ENCODE peak calls at places on chromosome 11, in eight cellular contexts. Q is fibroblast of villous mesenchyme, H is HCT116, M is Caco-2, Z is fibroblast of pulmonary artery, V is fibroblast of the aortic adventitia, X is stomach, N is left lung. G is an unnamed sample.

GRCh38 chr11:100816823-100817222 is 129.7 kb downstream of the ARHGAP42 start:
- DNase-seq in Z (peak; percentile 25), V (peak; percentile 37), N (no peak), H (no peak), X (no peak), Q (no peak), M (no peak), G (no peak)

GRCh38 chr11:33622231-33622630 is 78.4 kb downstream of the C11orf91 start:
- DNase-seq in H (no peak), Z (peak; percentile 57), V (peak; percentile 70), N (no peak), M (no peak), X (no peak), Q (peak; percentile 30), G (no peak)

GRCh38 chr11:134625151-134625550 is 213.1 kb upstream of the B3GAT1 start:
- DNase-seq in H (no peak), M (no peak), X (no peak), Z (no peak), V (no peak), N (no peak), Q (no peak), G (no peak)

GRCh38 chr11:98495016-98495415 is 525.7 kb upstream of the CNTN5 start:
- DNase-seq in V (no peak), X (no peak), M (peak; percentile 22), N (no peak), Z (no peak), Q (no peak), H (no peak), G (no peak)

GRCh38 chr11:450809-451451 is 851 bp downstream of the PTDSS2 start:
- DNase-seq in Q (peak; percentile 77), V (peak; percentile 59), M (peak; percentile 82), X (peak; percentile 68), H (peak; percentile 38), N (peak; percentile 76), Z (peak; percentile 63), G (peak; percentile 63)

GRCh38 chr11:2884424-2884815 is 1.2 kb downstream of the CDKN1C start:
- DNase-seq in N (no peak), Q (peak; percentile 43), M (peak; percentile 54), X (peak; percentile 62), Z (peak; percentile 32), H (no peak), V (peak; percentile 27), G (peak; percentile 53)

GRCh38 chr11:96063053-96063452 is 139.1 kb upstream of the MTMR2 start:
- DNase-seq in N (no peak), X (no peak), Q (no peak), Z (no peak), H (no peak), M (no peak), V (no peak), G (no peak)

GRCh38 chr11:123783536-123783935 is 22.6 kb downstream of the OR6M1 start:
- DNase-seq in Z (no peak), H (no peak), M (no peak), X (no peak), N (no peak), V (no peak), Q (no peak), G (no peak)

GRCh38 chr11:100730266-100730665 is 43.2 kb downstream of the ARHGAP42 start:
- DNase-seq in Z (no peak), M (no peak), H (no peak), V (peak; percentile 64), N (no peak), X (no peak), Q (peak; percentile 88), G (no peak)

GRCh38 chr11:118892515-118892914 is 8.8 kb downstream of the CXCR5 start:
- DNase-seq in N (no peak), M (no peak), V (no peak), Q (no peak), H (no peak), Z (no peak), X (no peak), G (no peak)

GRCh38 chr11:62707277-62707771 is at the start of the genes BSCL2 and GNG3:
- DNase-seq in V (no peak), M (peak; percentile 38), Q (no peak), H (no peak), N (no peak), X (no peak), Z (no peak), G (peak; percentile 75)

GRCh38 chr11:103091024-103091423 is 936 bp downstream of the DCUN1D5 start:
- DNase-seq in V (peak; percentile 23), M (peak; percentile 43), N (no peak), Z (peak; percentile 11), X (no peak), H (no peak), Q (peak; percentile 22), G (peak; percentile 5)

GRCh38 chr11:26572770-26573402 is 823 bp upstream of the MUC15 start:
- DNase-seq in N (no peak), H (no peak), X (no peak), Q (no peak), Z (no peak), V (no peak), M (no peak), G (no peak)

GRCh38 chr11:106398396-106399074 is 321.1 kb downstream of the AASDHPPT start:
- DNase-seq in M (no peak), Q (no peak), V (peak; percentile 46), H (no peak), N (no peak), Z (no peak), X (no peak), G (no peak)

GRCh38 chr11:77211040-77211451 is 83.0 kb downstream of the MYO7A start:
- DNase-seq in Z (no peak), H (no peak), X (no peak), M (peak; percentile 1), V (no peak), N (no peak), Q (no peak), G (no peak)

GRCh38 chr11:66142370-66143263 is 72.5 kb downstream of the PACS1 start:
- DNase-seq in N (no peak), X (no peak), Z (peak; percentile 32), M (peak; percentile 70), Q (no peak), V (peak; percentile 26), H (peak; percentile 35), G (no peak)

GRCh38 chr11:47328449-47329390 is 23.8 kb downstream of the MYBPC3 start:
- DNase-seq in M (no peak), Z (no peak), N (no peak), H (no peak), Q (no peak), V (no peak), X (no peak), G (no peak)

GRCh38 chr11:66879583-66879982 is 22.7 kb downstream of the LRFN4 start:
- DNase-seq in H (no peak), Z (no peak), Q (no peak), V (no peak), N (no peak), X (no peak), M (no peak), G (no peak)

GRCh38 chr11:3224730-3225098 is 6.1 kb upstream of the MRGPRG start:
- DNase-seq in Z (no peak), N (no peak), V (no peak), M (no peak), X (no peak), Q (no peak), H (no peak), G (no peak)

GRCh38 chr11:26844963-26845362 is 123.1 kb upstream of the SLC5A12 start:
- DNase-seq in V (no peak), M (no peak), H (no peak), N (no peak), Q (no peak), Z (no peak), X (no peak), G (no peak)

DNA sequence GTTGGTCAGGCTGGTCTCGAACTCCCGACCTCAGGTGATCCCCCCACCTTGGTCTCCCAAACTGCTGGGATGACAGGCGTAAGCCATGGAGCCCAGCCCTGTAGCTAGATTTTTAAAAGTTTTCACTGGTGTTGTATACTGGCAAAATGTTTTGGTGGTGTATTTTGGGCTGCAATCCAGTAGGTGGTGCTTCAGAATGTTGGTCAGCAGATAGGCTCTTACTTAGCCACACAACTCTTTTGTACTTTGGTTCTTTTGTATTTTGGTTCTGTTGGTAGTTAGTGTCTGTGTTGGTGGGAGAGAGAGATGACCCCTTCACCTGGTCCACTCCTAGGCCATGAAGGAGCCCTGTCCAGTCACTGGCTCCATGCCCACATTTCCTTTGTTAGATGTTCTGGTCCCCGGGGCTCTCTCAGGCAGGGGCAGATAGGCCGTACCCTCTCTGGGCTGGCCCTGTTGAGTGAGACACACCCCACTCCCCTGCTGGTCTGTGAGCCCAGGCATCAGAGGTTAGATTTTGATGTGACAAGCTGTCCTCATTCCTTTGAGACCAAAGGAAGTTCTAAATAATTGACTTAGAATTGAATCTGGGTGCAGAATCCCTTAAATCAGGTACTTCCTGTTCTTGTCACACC is 123.8 kb downstream of the DDX10 start:
- DNase-seq in V (peak; percentile 59), Z (peak; percentile 66), M (peak; percentile 42), X (no peak), Q (peak; percentile 51), H (peak; percentile 21), N (no peak), G (peak; percentile 11)
- TF ChIP-seq CTCF in V (peak; percentile 56), Z (peak; percentile 63), M (peak; percentile 56), X (no peak), Q (peak; percentile 61), H (peak; percentile 59), N (no peak), G (peak; percentile 40)

GRCh38 chr11:109946322-109946846 is 146.8 kb upstream of the ZC3H12C start:
- DNase-seq in X (peak; percentile 84), Z (peak; percentile 99), N (peak; percentile 86), H (peak; percentile 91), V (peak; percentile 99), Q (peak; percentile 95), M (peak; percentile 90), G (peak; percentile 83)
- TF ChIP-seq CTCF in X (peak; percentile 87), Z (no peak), N (peak; percentile 83), H (peak; percentile 96), V (peak; percentile 96), Q (peak; percentile 95), M (peak; percentile 99), G (peak; percentile 85)

GRCh38 chr11:117704416-117705150 is 92.4 kb downstream of the DSCAML1 start:
- DNase-seq in Z (no peak), X (no peak), V (no peak), Q (no peak), M (no peak), H (no peak), N (no peak), G (no peak)

GRCh38 chr11:117701781-117702180 is 95.2 kb downstream of the DSCAML1 start:
- DNase-seq in Q (no peak), H (no peak), V (no peak), M (no peak), X (no peak), N (no peak), Z (no peak), G (no peak)

GRCh38 chr11:117703209-117703608 is 93.8 kb downstream of the DSCAML1 start:
- DNase-seq in Q (no peak), H (no peak), X (no peak), N (no peak), V (no peak), Z (no peak), M (peak; percentile 78), G (no peak)

GRCh38 chr11:117706322-117706814 is 90.6 kb downstream of the DSCAML1 start:
- DNase-seq in H (no peak), N (no peak), Q (no peak), M (no peak), Z (no peak), X (no peak), V (no peak), G (no peak)

GRCh38 chr11:117705866-117706265 is 91.2 kb downstream of the DSCAML1 start:
- DNase-seq in V (no peak), M (no peak), N (no peak), X (no peak), Q (no peak), H (no peak), Z (no peak), G (no peak)
- TF ChIP-seq CTCF in V (no peak), M (no peak), N (no peak), X (no peak), Q (no peak), H (no peak), Z (no peak), G (no peak)

GRCh38 chr11:8533332-8533731 is 60.7 kb downstream of the STK33 start:
- DNase-seq in M (no peak), X (no peak), Z (no peak), H (no peak), Q (no peak), N (no peak), V (no peak), G (no peak)
- TF ChIP-seq CTCF in M (no peak), X (no peak), Z (no peak), H (no peak), Q (no peak), N (no peak), V (no peak), G (no peak)